ENCODE peak calls at places on chromosomes 5 and 9, in seven cellular contexts. One of them, this sample, is unnamed.

GRCh38 chr5:179559280-179560252 is 9.2 kb downstream of the RUFY1 start:
- DNase-seq in psoas muscle: peak
- DNase-seq in keratinocyte: peak
- DNase-seq in dorsolateral prefrontal cortex: peak
- DNase-seq in fibroblast of lung: peak
- DNase-seq in tibial artery: peak
- DNase-seq in HFF-Myc: peak
- DNase-seq in this sample: no peak

GRCh38 chr9:96604005-96604320 is 15.7 kb downstream of the CDC14B start:
- DNase-seq in keratinocyte: no peak
- DNase-seq in tibial artery: peak
- DNase-seq in HFF-Myc: no peak
- DNase-seq in fibroblast of lung: no peak
- DNase-seq in dorsolateral prefrontal cortex: no peak
- DNase-seq in psoas muscle: peak
- DNase-seq in this sample: no peak

GRCh38 chr5:129904667-129905466 is 602 bp downstream of the CHSY3 start:
- DNase-seq in fibroblast of lung: no peak
- DNase-seq in tibial artery: peak
- DNase-seq in psoas muscle: peak
- DNase-seq in keratinocyte: no peak
- DNase-seq in dorsolateral prefrontal cortex: no peak
- DNase-seq in HFF-Myc: no peak
- DNase-seq in this sample: no peak

GRCh38 chr5:53481887-53482716 is 1.7 kb downstream of the FST start:
- DNase-seq in dorsolateral prefrontal cortex: peak
- DNase-seq in keratinocyte: no peak
- DNase-seq in tibial artery: peak
- DNase-seq in fibroblast of lung: peak
- DNase-seq in psoas muscle: peak
- DNase-seq in HFF-Myc: no peak
- DNase-seq in this sample: peak

GRCh38 chr9:131091352-131091992 is 4.9 kb upstream of the AIF1L start:
- DNase-seq in dorsolateral prefrontal cortex: no peak
- DNase-seq in keratinocyte: no peak
- DNase-seq in HFF-Myc: no peak
- DNase-seq in tibial artery: no peak
- DNase-seq in psoas muscle: no peak
- DNase-seq in fibroblast of lung: no peak
- DNase-seq in this sample: no peak

GRCh38 chr5:67902497-67902830 is 313.1 kb upstream of the PIK3R1 start:
- DNase-seq in dorsolateral prefrontal cortex: no peak
- DNase-seq in fibroblast of lung: no peak
- DNase-seq in tibial artery: no peak
- DNase-seq in psoas muscle: no peak
- DNase-seq in keratinocyte: no peak
- DNase-seq in HFF-Myc: no peak
- DNase-seq in this sample: no peak

GRCh38 chr5:57037355-57037754 is 85.4 kb upstream of the MIER3 start:
- DNase-seq in dorsolateral prefrontal cortex: no peak
- DNase-seq in tibial artery: no peak
- DNase-seq in keratinocyte: no peak
- DNase-seq in fibroblast of lung: no peak
- DNase-seq in HFF-Myc: no peak
- DNase-seq in psoas muscle: no peak
- DNase-seq in this sample: no peak

GRCh38 chr9:5879419-5880181 is 11.1 kb upstream of the MLANA start:
- DNase-seq in dorsolateral prefrontal cortex: no peak
- DNase-seq in tibial artery: no peak
- DNase-seq in psoas muscle: no peak
- DNase-seq in HFF-Myc: peak
- DNase-seq in keratinocyte: peak
- DNase-seq in fibroblast of lung: peak
- DNase-seq in this sample: no peak

GRCh38 chr9:115717711-115718173 is 435.8 kb upstream of the PAPPA start:
- DNase-seq in fibroblast of lung: no peak
- DNase-seq in keratinocyte: no peak
- DNase-seq in tibial artery: no peak
- DNase-seq in dorsolateral prefrontal cortex: no peak
- DNase-seq in psoas muscle: no peak
- DNase-seq in HFF-Myc: no peak
- DNase-seq in this sample: no peak

GRCh38 chr5:100464418-100464817 is 70.8 kb upstream of the FAM174A start:
- DNase-seq in psoas muscle: no peak
- DNase-seq in dorsolateral prefrontal cortex: no peak
- DNase-seq in keratinocyte: no peak
- DNase-seq in HFF-Myc: no peak
- DNase-seq in tibial artery: no peak
- DNase-seq in fibroblast of lung: peak
- DNase-seq in this sample: no peak

GRCh38 chr5:55601209-55601618 is 66.5 kb upstream of the PLPP1 start:
- DNase-seq in HFF-Myc: peak
- DNase-seq in fibroblast of lung: peak
- DNase-seq in psoas muscle: peak
- DNase-seq in dorsolateral prefrontal cortex: peak
- DNase-seq in keratinocyte: no peak
- DNase-seq in tibial artery: peak
- DNase-seq in this sample: no peak

GRCh38 chr5:150628936-150629485 is 11.4 kb upstream of the SYNPO start:
- DNase-seq in fibroblast of lung: no peak
- DNase-seq in HFF-Myc: no peak
- DNase-seq in dorsolateral prefrontal cortex: no peak
- DNase-seq in keratinocyte: no peak
- DNase-seq in tibial artery: no peak
- DNase-seq in psoas muscle: no peak
- DNase-seq in this sample: no peak
- H3K4me3 ChIP-seq in fibroblast of lung: no peak
- H3K4me3 ChIP-seq in HFF-Myc: no peak
- H3K4me3 ChIP-seq in dorsolateral prefrontal cortex: peak
- H3K4me3 ChIP-seq in keratinocyte: no peak
- H3K4me3 ChIP-seq in tibial artery: no peak
- H3K4me3 ChIP-seq in psoas muscle: peak
- H3K4me3 ChIP-seq in this sample: no peak

GRCh38 chr5:150159741-150160179 is 4.1 kb upstream of the PDGFRB start:
- DNase-seq in fibroblast of lung: peak
- DNase-seq in psoas muscle: peak
- DNase-seq in keratinocyte: no peak
- DNase-seq in HFF-Myc: no peak
- DNase-seq in tibial artery: peak
- DNase-seq in dorsolateral prefrontal cortex: no peak
- DNase-seq in this sample: no peak

GRCh38 chr5:150160448-150161069 is 4.9 kb upstream of the PDGFRB start:
- DNase-seq in keratinocyte: no peak
- DNase-seq in HFF-Myc: no peak
- DNase-seq in dorsolateral prefrontal cortex: no peak
- DNase-seq in psoas muscle: no peak
- DNase-seq in tibial artery: no peak
- DNase-seq in fibroblast of lung: no peak
- DNase-seq in this sample: no peak

GRCh38 chr5:150162142-150162513 is 4.5 kb upstream of the CDX1 start:
- DNase-seq in tibial artery: no peak
- DNase-seq in HFF-Myc: no peak
- DNase-seq in dorsolateral prefrontal cortex: no peak
- DNase-seq in keratinocyte: no peak
- DNase-seq in psoas muscle: no peak
- DNase-seq in fibroblast of lung: no peak
- DNase-seq in this sample: no peak

GRCh38 chr5:150163035-150163434 is 3.5 kb upstream of the CDX1 start:
- DNase-seq in psoas muscle: no peak
- DNase-seq in keratinocyte: no peak
- DNase-seq in dorsolateral prefrontal cortex: no peak
- DNase-seq in fibroblast of lung: no peak
- DNase-seq in HFF-Myc: no peak
- DNase-seq in tibial artery: no peak
- DNase-seq in this sample: no peak

DNA sequence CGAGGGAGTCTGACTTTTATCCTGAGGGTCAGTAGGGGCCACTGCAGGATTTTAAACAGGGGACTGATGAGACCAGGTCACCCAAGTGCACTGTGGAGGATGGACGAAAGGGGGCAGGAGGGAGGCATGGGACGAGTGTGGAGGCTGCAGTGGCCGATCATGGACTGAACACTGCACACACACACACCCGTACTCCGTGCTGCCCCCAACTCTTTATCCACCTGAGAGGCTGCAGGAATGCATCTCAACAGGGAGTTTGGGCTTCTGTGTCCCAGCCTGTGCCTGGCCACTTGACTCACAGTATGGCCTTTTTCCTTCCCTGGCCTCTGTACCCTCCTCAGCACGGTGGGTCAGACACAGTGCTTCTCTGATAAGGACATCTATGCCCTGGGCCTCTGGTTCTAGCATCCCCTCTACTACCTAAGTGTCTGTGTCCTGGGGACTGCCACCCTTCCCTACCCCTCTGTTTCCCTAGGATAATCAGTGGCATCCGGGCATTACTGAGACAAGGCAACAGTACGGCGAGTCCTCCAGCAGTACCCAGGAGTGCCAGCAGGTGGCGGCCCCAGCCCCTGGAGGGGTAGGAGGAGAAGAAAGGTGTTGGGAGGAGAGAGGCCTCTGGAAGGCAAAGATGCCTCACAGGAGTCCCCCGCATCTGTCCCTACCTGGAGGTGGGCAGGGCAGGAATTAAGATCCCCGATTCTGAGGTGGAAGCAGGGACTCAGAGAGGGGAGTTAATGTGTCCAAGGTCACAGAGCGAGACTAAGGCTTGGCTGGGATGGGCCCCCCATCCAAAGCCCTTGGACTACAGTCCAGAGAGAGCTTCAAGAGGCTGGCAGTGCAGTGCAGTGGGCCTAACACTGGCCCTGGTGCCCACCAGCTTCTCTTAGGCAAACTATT is 5.1 kb upstream of the CDX1 start:
- DNase-seq in tibial artery: peak
- DNase-seq in dorsolateral prefrontal cortex: peak
- DNase-seq in keratinocyte: peak
- DNase-seq in fibroblast of lung: peak
- DNase-seq in psoas muscle: peak
- DNase-seq in HFF-Myc: no peak
- DNase-seq in this sample: peak
- H3K4me3 ChIP-seq in tibial artery: no peak
- H3K4me3 ChIP-seq in dorsolateral prefrontal cortex: no peak
- H3K4me3 ChIP-seq in keratinocyte: no peak
- H3K4me3 ChIP-seq in fibroblast of lung: no peak
- H3K4me3 ChIP-seq in psoas muscle: no peak
- H3K4me3 ChIP-seq in HFF-Myc: no peak
- H3K4me3 ChIP-seq in this sample: no peak

GRCh38 chr9:14908221-14909206 is 1.7 kb downstream of the FREM1 start:
- DNase-seq in dorsolateral prefrontal cortex: no peak
- DNase-seq in keratinocyte: no peak
- DNase-seq in HFF-Myc: no peak
- DNase-seq in psoas muscle: no peak
- DNase-seq in fibroblast of lung: no peak
- DNase-seq in tibial artery: no peak
- DNase-seq in this sample: no peak

GRCh38 chr9:14912849-14913248 is 2.6 kb upstream of the FREM1 start:
- DNase-seq in keratinocyte: no peak
- DNase-seq in psoas muscle: no peak
- DNase-seq in dorsolateral prefrontal cortex: no peak
- DNase-seq in fibroblast of lung: no peak
- DNase-seq in HFF-Myc: no peak
- DNase-seq in tibial artery: no peak
- DNase-seq in this sample: no peak

GRCh38 chr9:14909631-14910177 is 524 bp downstream of the FREM1 start:
- DNase-seq in HFF-Myc: no peak
- DNase-seq in psoas muscle: no peak
- DNase-seq in keratinocyte: no peak
- DNase-seq in fibroblast of lung: no peak
- DNase-seq in dorsolateral prefrontal cortex: no peak
- DNase-seq in tibial artery: no peak
- DNase-seq in this sample: no peak

GRCh38 chr9:14911046-14911445 is 818 bp upstream of the FREM1 start:
- DNase-seq in HFF-Myc: no peak
- DNase-seq in fibroblast of lung: no peak
- DNase-seq in keratinocyte: no peak
- DNase-seq in dorsolateral prefrontal cortex: no peak
- DNase-seq in psoas muscle: no peak
- DNase-seq in tibial artery: no peak
- DNase-seq in this sample: no peak

GRCh38 chr9:14910178-14910805 is at the start of gene FREM1:
- DNase-seq in tibial artery: peak
- DNase-seq in keratinocyte: no peak
- DNase-seq in HFF-Myc: no peak
- DNase-seq in dorsolateral prefrontal cortex: peak
- DNase-seq in psoas muscle: peak
- DNase-seq in fibroblast of lung: peak
- DNase-seq in this sample: no peak
- H3K4me3 ChIP-seq in tibial artery: peak
- H3K4me3 ChIP-seq in keratinocyte: no peak
- H3K4me3 ChIP-seq in HFF-Myc: no peak
- H3K4me3 ChIP-seq in dorsolateral prefrontal cortex: peak
- H3K4me3 ChIP-seq in psoas muscle: peak
- H3K4me3 ChIP-seq in fibroblast of lung: no peak
- H3K4me3 ChIP-seq in this sample: no peak

DNA sequence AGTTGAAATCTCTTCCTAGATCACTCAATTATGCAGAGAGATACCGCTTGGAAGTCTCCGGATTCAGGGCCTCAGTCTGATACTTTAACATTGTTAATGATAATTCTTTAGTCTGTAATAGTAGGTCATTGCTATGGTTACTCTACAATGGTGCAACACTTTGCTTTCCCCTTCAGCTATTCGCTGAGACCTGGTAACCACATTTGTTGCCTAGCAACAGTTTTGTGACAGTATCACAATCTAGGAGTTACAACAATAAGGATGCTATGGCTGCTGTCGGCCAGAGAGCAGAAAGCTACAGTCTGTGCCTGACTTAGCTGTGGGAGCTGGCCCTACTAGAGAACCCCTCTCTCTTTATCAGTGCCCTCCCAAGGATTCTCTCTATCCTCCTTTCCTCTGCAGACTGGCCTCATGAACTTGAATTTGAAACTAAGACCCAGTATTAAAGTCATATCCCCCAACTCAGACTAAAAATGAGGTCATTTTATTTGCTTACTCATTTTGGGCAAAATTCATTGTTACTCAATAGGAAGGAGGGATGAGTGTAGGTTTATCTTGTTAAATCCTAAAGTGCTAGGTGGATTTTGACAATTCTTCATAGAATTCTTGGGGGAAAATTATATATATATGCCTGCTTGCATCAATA is 39.3 kb downstream of the NR2F1 start:
- DNase-seq in fibroblast of lung: peak
- DNase-seq in tibial artery: no peak
- DNase-seq in HFF-Myc: no peak
- DNase-seq in psoas muscle: no peak
- DNase-seq in dorsolateral prefrontal cortex: no peak
- DNase-seq in keratinocyte: no peak
- DNase-seq in this sample: peak
- H3K4me3 ChIP-seq in fibroblast of lung: peak
- H3K4me3 ChIP-seq in tibial artery: no peak
- H3K4me3 ChIP-seq in HFF-Myc: no peak
- H3K4me3 ChIP-seq in psoas muscle: peak
- H3K4me3 ChIP-seq in dorsolateral prefrontal cortex: peak
- H3K4me3 ChIP-seq in keratinocyte: no peak
- H3K4me3 ChIP-seq in this sample: no peak

DNA sequence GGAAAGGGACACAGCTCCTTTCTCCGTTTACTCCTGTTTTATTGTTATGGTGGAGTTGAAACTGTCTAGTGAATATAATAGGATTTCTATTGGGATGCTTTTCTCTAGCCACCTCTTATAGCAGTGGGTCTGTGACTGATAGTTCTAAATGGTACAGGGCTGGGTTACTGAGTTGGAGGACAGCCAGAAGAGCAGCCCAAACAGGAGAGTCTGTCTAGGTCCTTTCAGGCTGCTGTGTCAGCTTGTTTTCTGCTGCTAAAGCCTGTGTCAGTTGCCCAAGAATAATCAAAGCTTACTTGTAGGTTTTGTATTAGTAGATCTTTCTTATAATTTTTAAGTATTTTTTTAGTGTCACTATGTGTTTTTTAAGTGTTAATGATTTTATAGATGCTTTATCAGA is 356.0 kb upstream of the SEMA6A start:
- DNase-seq in HFF-Myc: no peak
- DNase-seq in dorsolateral prefrontal cortex: no peak
- DNase-seq in fibroblast of lung: no peak
- DNase-seq in psoas muscle: no peak
- DNase-seq in keratinocyte: no peak
- DNase-seq in tibial artery: no peak
- DNase-seq in this sample: no peak
- H3K4me3 ChIP-seq in HFF-Myc: no peak
- H3K4me3 ChIP-seq in dorsolateral prefrontal cortex: no peak
- H3K4me3 ChIP-seq in fibroblast of lung: no peak
- H3K4me3 ChIP-seq in psoas muscle: no peak
- H3K4me3 ChIP-seq in keratinocyte: no peak
- H3K4me3 ChIP-seq in tibial artery: no peak
- H3K4me3 ChIP-seq in this sample: no peak